ENCODE peak calls at places on chromosomes 5 and 9, in six cellular contexts. N is PC-3; D is psoas muscle; J is hepatocyte; Y is CD8-positive, alpha-beta T cell; I is CD8-positive, alpha-beta memory T cell. X is an unnamed sample. For H3K4me1, the result is how much of the 10 kb centered on the place peaks cover.

GRCh38 chr5:149205625-149206523 is 64.6 kb downstream of the ABLIM3 start:
- DNase-seq in N (peak), Y (no peak), I (no peak), D (peak), J (no peak), X (no peak)

GRCh38 chr9:38342096-38342495 is 50.4 kb upstream of the ALDH1B1 start:
- DNase-seq in J (no peak), N (no peak), I (no peak), D (no peak), Y (no peak), X (no peak)

GRCh38 chr5:137822158-137822764 is 45.4 kb upstream of the MYOT start:
- DNase-seq in D (peak), J (peak), Y (no peak), I (no peak), N (peak), X (no peak)

GRCh38 chr9:131656356-131657030 is 83.4 kb downstream of the RAPGEF1 start:
- DNase-seq in Y (peak), I (peak), D (peak), N (no peak), J (no peak), X (peak)

GRCh38 chr5:77629553-77630245 is 8.8 kb downstream of the OTP start:
- DNase-seq in D (no peak), N (no peak), I (no peak), J (no peak), Y (no peak), X (no peak)

GRCh38 chr5:105632043-105632442 is 2038.7 kb downstream of the EFNA5 start:
- DNase-seq in Y (no peak), I (no peak), D (no peak), J (no peak), N (no peak), X (no peak)

GRCh38 chr5:144102361-144102760 is 68.1 kb downstream of the YIPF5 start:
- DNase-seq in D (no peak), Y (no peak), J (no peak), I (no peak), N (peak), X (no peak)

GRCh38 chr5:150398432-150399157 is 14.1 kb downstream of the CD74 start:
- DNase-seq in Y (no peak), J (no peak), I (no peak), N (no peak), D (no peak), X (no peak)

GRCh38 chr5:127042593-127042992 is 12.2 kb upstream of the MARCHF3 start:
- DNase-seq in N (no peak), D (no peak), J (no peak), I (no peak), Y (no peak), X (no peak)

GRCh38 chr9:133379153-133380086 is 3.3 kb downstream of the STKLD1 start:
- DNase-seq in J (no peak), D (no peak), N (no peak), I (no peak), Y (no peak), X (no peak)

GRCh38 chr9:86368871-86369521 is 14.8 kb upstream of the TUT7 start:
- DNase-seq in N (peak), Y (no peak), I (no peak), D (no peak), J (peak), X (no peak)

GRCh38 chr5:59536875-59537274 is 356.7 kb downstream of the PDE4D start:
- DNase-seq in Y (no peak), I (no peak), N (no peak), D (no peak), J (no peak), X (no peak)

GRCh38 chr5:63959177-63959982 is 2.9 kb downstream of the HTR1A start:
- DNase-seq in N (peak), Y (no peak), D (no peak), J (peak), I (no peak), X (no peak)

GRCh38 chr5:5881294-5881693 is 458.8 kb downstream of the ICE1 start:
- DNase-seq in N (peak), I (no peak), Y (no peak), J (no peak), D (no peak), X (no peak)

GRCh38 chr5:28495876-28496275 is 1457.5 kb upstream of the CDH9 start:
- DNase-seq in Y (no peak), D (no peak), N (peak), J (no peak), I (no peak), X (no peak)

GRCh38 chr9:84668204-84669007 is 1.1 kb upstream of the NTRK2 start:
- DNase-seq in Y (no peak), I (no peak), D (peak), N (peak), J (peak), X (no peak)

GRCh38 chr5:87132696-87133095 is 135.0 kb upstream of the RASA1 start:
- DNase-seq in N (peak), D (no peak), J (no peak), Y (no peak), I (no peak), X (no peak)

GRCh38 chr5:12743582-12743981 is 839.3 kb upstream of the CTNND2 start:
- DNase-seq in Y (no peak), N (no peak), J (no peak), I (no peak), D (no peak), X (no peak)

GRCh38 chr9:71768388-71769174 is at the start of gene CEMIP2:
- DNase-seq in N (peak), D (peak), Y (peak), J (peak), I (peak), X (peak)

GRCh38 chr5:141785135-141785534 is 93.1 kb downstream of the PCDH1 start:
- DNase-seq in N (no peak), J (no peak), D (no peak), Y (no peak), I (no peak), X (no peak)

GRCh38 chr5:150320048-150320555 is 17.4 kb upstream of the ARSI start:
- DNase-seq in D (peak), Y (no peak), N (peak), J (peak), I (no peak), X (peak)

GRCh38 chr5:81393783-81394718 is at the start of gene ACOT12:
- DNase-seq in N (no peak), Y (no peak), I (no peak), D (no peak), J (peak), X (no peak)

GRCh38 chr5:168179185-168179584 is 112.3 kb upstream of the WWC1 start:
- DNase-seq in D (no peak), Y (no peak), I (no peak), N (no peak), J (peak), X (no peak)

GRCh38 chr5:146662229-146662628 is 146.2 kb upstream of the GPR151 start:
- DNase-seq in D (no peak), I (no peak), Y (no peak), N (peak), J (no peak), X (no peak)

GRCh38 chr5:14547660-14548059 is 33.9 kb upstream of the OTULINL start:
- DNase-seq in Y (no peak), I (no peak), J (no peak), D (no peak), N (peak), X (no peak)

GRCh38 chr5:103674321-103674720 is 111.7 kb upstream of the NUDT12 start:
- DNase-seq in N (no peak), Y (no peak), I (no peak), J (no peak), D (no peak), X (no peak)

GRCh38 chr9:111458139-111459009 is 25.8 kb downstream of the ECPAS start:
- DNase-seq in J (no peak), Y (no peak), D (no peak), I (no peak), N (no peak), X (no peak)

GRCh38 chr5:142296914-142297417 is 27.9 kb downstream of the SPRY4 start:
- DNase-seq in D (no peak), Y (no peak), I (no peak), N (peak), J (no peak), X (no peak)

GRCh38 chr5:57495285-57495684 is 12.7 kb upstream of the ACTBL2 start:
- DNase-seq in N (no peak), Y (no peak), D (no peak), I (no peak), J (no peak), X (no peak)

GRCh38 chr5:14108170-14108996 is 34.8 kb upstream of the TRIO start:
- DNase-seq in N (peak), D (peak), J (peak), Y (no peak), I (no peak), X (peak)

GRCh38 chr5:157933005-157933404 is 74.1 kb upstream of the CLINT1 start:
- DNase-seq in D (no peak), I (no peak), Y (no peak), N (no peak), J (no peak), X (no peak)

GRCh38 chr5:141881886-141882285 is 3.7 kb upstream of the PCDH1 start:
- DNase-seq in J (peak), Y (peak), D (no peak), I (no peak), N (no peak), X (no peak)

GRCh38 chr9:72305102-72305546 is 59.9 kb downstream of the ZFAND5 start:
- DNase-seq in J (peak), D (peak), Y (no peak), N (peak), I (no peak), X (peak)

GRCh38 chr5:6859001-6859400 is 145.8 kb downstream of the TENT4A start:
- DNase-seq in N (no peak), J (no peak), I (no peak), D (no peak), Y (no peak), X (no peak)

GRCh38 chr5:134371834-134372340 is 518 bp downstream of the UBE2B start:
- DNase-seq in Y (peak), J (peak), N (peak), I (peak), D (peak), X (no peak)

GRCh38 chr9:132770775-132771310 is 100.6 kb downstream of the GTF3C4 start:
- DNase-seq in N (no peak), D (no peak), Y (no peak), I (no peak), J (no peak), X (no peak)

GRCh38 chr5:14698495-14698894 is 34.0 kb downstream of the OTULIN start:
- DNase-seq in I (no peak), J (no peak), D (no peak), Y (no peak), N (no peak), X (no peak)

GRCh38 chr5:172633403-172633970 is 7.6 kb upstream of the NEURL1B start:
- DNase-seq in J (no peak), I (no peak), N (no peak), D (no peak), Y (no peak), X (no peak)
- H3K4me1 ChIP-seq in J (under half), I (under half), N (under half), D (under half), Y (under half), X (under half)

DNA sequence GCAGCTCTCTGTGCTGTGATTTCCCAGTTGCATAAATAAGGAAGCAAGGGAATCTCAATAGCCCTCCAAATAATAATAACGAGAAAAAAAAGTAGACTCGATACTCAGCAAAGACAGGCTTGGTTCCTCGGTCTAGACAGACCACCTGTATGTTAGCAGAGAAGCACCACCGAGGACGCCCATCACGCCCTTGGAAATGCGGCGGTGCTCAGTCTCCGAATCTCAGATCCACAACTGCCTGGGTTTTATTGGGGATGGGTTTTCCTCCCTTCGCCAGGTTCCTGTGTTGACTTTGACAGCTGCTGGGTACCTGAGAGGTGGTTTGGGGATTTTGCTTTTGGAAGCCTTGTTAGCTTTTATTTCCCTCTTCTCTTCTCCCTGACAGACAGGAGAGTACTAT is 7.2 kb downstream of the DAB2IP start:
- DNase-seq in J (no peak), D (no peak), I (no peak), N (no peak), Y (no peak), X (no peak)
- H3K4me3 ChIP-seq in J (no peak), D (peak), I (no peak), N (no peak), Y (no peak), X (peak)

GRCh38 chr9:6007770-6008168 is 7.7 kb downstream of the RANBP6 start:
- DNase-seq in Y (peak), J (peak), I (peak), N (peak), D (peak), X (peak)

GRCh38 chr9:6008169-6008979 is 7.0 kb downstream of the RANBP6 start:
- DNase-seq in N (peak), Y (peak), J (peak), I (peak), D (peak), X (peak)

DNA sequence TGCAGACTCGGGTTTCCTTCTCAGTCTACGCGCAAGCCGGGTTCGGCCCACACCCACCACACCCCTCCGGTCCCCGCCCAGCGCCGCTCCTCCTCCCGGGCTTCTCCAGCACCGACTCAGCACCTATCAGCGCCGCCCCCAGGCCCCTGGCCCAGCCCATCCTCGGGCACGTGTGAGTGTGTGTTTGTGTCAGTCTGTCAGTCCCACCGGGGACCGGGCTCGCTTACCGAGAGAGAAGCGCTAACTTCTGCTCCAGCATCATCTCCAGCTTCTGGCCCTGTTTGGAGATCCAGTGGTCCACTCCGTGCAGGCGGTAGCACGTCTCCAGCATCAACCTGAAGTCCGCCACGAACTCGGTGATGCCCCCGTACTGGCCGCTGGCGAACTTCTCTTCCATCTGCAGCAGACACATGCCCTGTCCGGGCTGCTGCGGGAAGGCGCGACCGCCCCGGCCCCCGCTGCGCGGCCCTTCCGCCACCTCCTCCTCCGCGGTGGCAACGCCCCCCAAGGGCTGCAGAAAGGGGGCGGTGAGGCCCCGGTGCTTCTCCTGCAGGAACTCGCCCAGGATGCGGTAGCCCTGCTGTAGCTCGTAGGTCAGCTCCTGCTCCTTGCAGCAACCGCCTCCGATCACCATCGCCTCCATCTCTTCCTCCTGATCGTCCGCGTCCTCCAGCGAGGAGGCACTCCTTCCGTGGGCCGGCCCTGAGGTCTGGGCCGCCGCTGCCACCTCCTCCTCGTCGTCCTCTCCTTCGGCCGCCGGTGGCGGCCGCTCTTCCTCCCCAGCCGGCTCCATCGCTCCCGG is 8.3 kb downstream of the RANBP6 start:
- DNase-seq in N (peak), Y (peak), D (peak), J (peak), I (peak), X (peak)
- H3K4me1 ChIP-seq in N (under half), Y (under half), D (half or more), J (under half), I (under half), X (under half)

GRCh38 chr9:124724415-124725067 is 46.6 kb downstream of the NR6A1 start:
- DNase-seq in J (no peak), N (no peak), D (no peak), I (no peak), Y (no peak), X (no peak)
- H3K4me3 ChIP-seq in J (no peak), N (no peak), D (no peak), I (no peak), Y (no peak), X (no peak)

GRCh38 chr5:139341689-139342422 is at the start of gene PAIP2:
- DNase-seq in J (peak), Y (peak), D (peak), N (peak), I (peak), X (peak)
- H3K4me1 ChIP-seq in J (under half), Y (under half), D (under half), N (under half), I (under half), X (under half)

GRCh38 chr5:158947831-158948230 is 151.9 kb downstream of the EBF1 start:
- DNase-seq in N (no peak), J (no peak), I (no peak), D (no peak), Y (no peak), X (no peak)

GRCh38 chr5:158940977-158941376 is 158.7 kb downstream of the EBF1 start:
- DNase-seq in I (no peak), J (no peak), Y (no peak), D (no peak), N (no peak), X (no peak)

GRCh38 chr5:158943057-158943456 is 156.7 kb downstream of the EBF1 start:
- DNase-seq in J (peak), D (peak), Y (no peak), I (no peak), N (peak), X (no peak)

GRCh38 chr5:158942217-158942616 is 157.5 kb downstream of the EBF1 start:
- DNase-seq in D (no peak), J (no peak), N (no peak), Y (no peak), I (no peak), X (no peak)

GRCh38 chr5:158943569-158943968 is 156.1 kb downstream of the EBF1 start:
- DNase-seq in D (no peak), J (no peak), Y (no peak), I (no peak), N (no peak), X (no peak)
- H3K4me3 ChIP-seq in D (no peak), J (no peak), Y (no peak), I (no peak), N (no peak), X (no peak)

GRCh38 chr5:139666551-139666950 is 18.4 kb downstream of the CXXC5 start:
- DNase-seq in N (no peak), I (no peak), J (no peak), D (no peak), Y (no peak), X (no peak)
- H3K4me1 ChIP-seq in N (under half), I (half or more), J (under half), D (half or more), Y (under half), X (half or more)

GRCh38 chr5:115844321-115844817 is 2.6 kb downstream of the AP3S1 start:
- DNase-seq in N (no peak), I (no peak), D (no peak), Y (no peak), J (no peak), X (no peak)
- H3K4me3 ChIP-seq in N (no peak), I (no peak), D (peak), Y (no peak), J (no peak), X (peak)

DNA sequence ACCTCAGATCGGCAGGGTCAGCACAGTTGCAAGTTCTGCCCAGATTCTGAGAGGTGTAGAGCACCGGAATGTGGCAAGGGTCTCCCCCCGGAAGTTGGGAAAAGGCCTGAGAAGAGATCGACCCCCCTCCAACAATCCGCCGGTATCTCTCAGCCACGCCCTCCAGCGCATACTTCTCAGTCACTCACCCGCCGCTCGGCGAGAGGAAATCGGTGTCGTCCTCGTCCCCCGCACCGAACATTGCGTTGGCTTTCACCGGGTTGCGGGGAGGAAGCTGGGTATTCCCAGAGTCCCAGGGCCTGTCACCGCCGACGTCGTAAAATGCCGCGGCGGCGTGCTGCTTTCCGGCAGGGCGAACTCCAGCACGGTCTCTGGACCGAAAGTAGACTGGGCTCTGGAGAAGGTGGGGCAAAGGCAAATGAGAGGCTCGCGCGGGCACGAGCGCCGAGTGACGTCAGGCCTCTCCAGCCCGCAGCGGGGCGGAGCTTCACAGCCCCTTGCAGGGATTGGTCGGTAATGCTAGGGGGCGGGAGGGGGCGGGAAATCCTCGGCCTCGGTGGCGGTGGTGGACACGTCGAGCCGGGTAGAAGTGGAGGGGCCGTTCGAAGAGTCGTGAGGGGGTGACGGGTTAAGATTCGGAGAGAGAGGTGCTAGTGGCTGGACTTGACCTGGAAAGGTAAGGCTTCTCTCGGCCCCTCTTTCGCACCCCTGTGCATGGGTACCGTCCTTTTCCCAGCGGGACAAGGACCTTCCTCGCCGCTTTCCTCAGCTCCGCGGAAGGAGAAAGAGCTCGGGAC is at the start of the genes FKBP15 and SLC31A1:
- DNase-seq in Y (peak), I (peak), N (peak), J (peak), D (peak), X (peak)
- H3K4me1 ChIP-seq in Y (under half), I (under half), N (under half), J (under half), D (under half), X (under half)